ENCODE peak calls at places on chromosomes 6 and 20, in four cellular contexts. A is A549, N is GM12878, B is HepG2. K is an unnamed sample.

GRCh38 chr20:59823456-59823855 is 110.0 kb downstream of the SYCP2 start:
- DNase-seq in A (no peak), N (no peak), B (no peak), K (no peak)

GRCh38 chr6:138026342-138026741 is 80.9 kb downstream of the PERP start:
- DNase-seq in A (no peak), N (no peak), B (no peak), K (no peak)

GRCh38 chr6:166258854-166259276 is 49.3 kb downstream of the PRR18 start:
- DNase-seq in A (no peak), N (no peak), B (no peak), K (no peak)

GRCh38 chr6:86963352-86963751 is 26.0 kb downstream of the HTR1E start:
- DNase-seq in A (no peak), N (no peak), B (no peak), K (no peak)

GRCh38 chr6:1285589-1286340 is 26.1 kb upstream of the FOXQ1 start:
- DNase-seq in A (no peak), N (no peak), B (no peak), K (no peak)

GRCh38 chr20:45970646-45971424 is 1.2 kb downstream of the ZNF335 start:
- DNase-seq in A (no peak), N (no peak), B (no peak), K (peak)

GRCh38 chr6:161813156-161813555 is 539.3 kb upstream of the AGPAT4 start:
- DNase-seq in A (no peak), N (no peak), B (no peak), K (no peak)

GRCh38 chr20:34691838-34692237 is 12.3 kb upstream of the TP53INP2 start:
- DNase-seq in A (no peak), N (no peak), B (no peak), K (no peak)

GRCh38 chr6:106832766-106833510 is 141.6 kb downstream of the CD24 start:
- DNase-seq in A (no peak), N (no peak), B (no peak), K (no peak)

GRCh38 chr6:37840143-37840939 is 20.8 kb downstream of the ZFAND3 start:
- DNase-seq in A (no peak), N (no peak), B (no peak), K (no peak)

GRCh38 chr6:159043236-159043635 is 1.6 kb downstream of the TAGAP start:
- DNase-seq in A (no peak), N (no peak), B (no peak), K (no peak)

GRCh38 chr6:30071081-30071818 is 4.3 kb downstream of the PPP1R11 start:
- DNase-seq in A (no peak), N (no peak), B (no peak), K (peak)

GRCh38 chr6:13411484-13411883 is 75.9 kb downstream of the GFOD1 start:
- DNase-seq in A (no peak), N (no peak), B (no peak), K (no peak)

GRCh38 chr6:11806561-11807317 is 28.1 kb upstream of the ADTRP start:
- DNase-seq in A (no peak), N (no peak), B (no peak), K (no peak)

GRCh38 chr6:134254118-134254517 is 63.8 kb downstream of the SGK1 start:
- DNase-seq in A (no peak), N (no peak), B (peak), K (no peak)

GRCh38 chr6:123771126-123771525 is 32.5 kb upstream of the NKAIN2 start:
- DNase-seq in A (no peak), N (no peak), B (no peak), K (no peak)

GRCh38 chr6:50977796-50978195 is 159.1 kb downstream of the TFAP2B start:
- DNase-seq in A (no peak), N (no peak), B (no peak), K (no peak)

GRCh38 chr6:112439010-112439409 is 91.9 kb downstream of the RFPL4B start:
- DNase-seq in A (no peak), N (no peak), B (no peak), K (no peak)

GRCh38 chr6:46022110-46022948 is 6.7 kb upstream of the CLIC5 start:
- DNase-seq in A (no peak), N (no peak), B (no peak), K (no peak)

GRCh38 chr6:88623531-88623930 is 339.9 kb downstream of the RNGTT start:
- DNase-seq in A (no peak), N (no peak), B (no peak), K (no peak)

GRCh38 chr6:157374889-157375443 is 6.0 kb upstream of the ZDHHC14 start:
- DNase-seq in A (no peak), N (no peak), B (no peak), K (no peak)

GRCh38 chr6:118309337-118310093 is 238.6 kb upstream of the PLN start:
- DNase-seq in A (no peak), N (no peak), B (no peak), K (no peak)

GRCh38 chr6:149043476-149044130 is 273.9 kb upstream of the TAB2 start:
- DNase-seq in A (peak), N (no peak), B (peak), K (peak)

GRCh38 chr20:46151936-46152335 is 33.8 kb downstream of the CD40 start:
- DNase-seq in A (peak), N (no peak), B (peak), K (peak)

GRCh38 chr6:154474636-154475428 is 35.7 kb downstream of the CNKSR3 start:
- DNase-seq in A (no peak), N (no peak), B (no peak), K (no peak)

GRCh38 chr6:56904068-56904467 is 50.8 kb upstream of the BEND6 start:
- DNase-seq in A (no peak), N (no peak), B (no peak), K (no peak)

GRCh38 chr6:37173573-37174195 is 3.7 kb downstream of the PIM1 start:
- DNase-seq in A (no peak), N (no peak), B (no peak), K (no peak)

GRCh38 chr6:3831741-3832530 is 17.2 kb upstream of the FAM50B start:
- DNase-seq in A (no peak), N (no peak), B (no peak), K (no peak)

GRCh38 chr20:43533060-43533459 is 25.6 kb downstream of the L3MBTL1 start:
- DNase-seq in A (no peak), N (no peak), B (no peak), K (no peak)

GRCh38 chr6:123380257-123380656 is 256.5 kb downstream of the TRDN start:
- DNase-seq in A (no peak), N (no peak), B (peak), K (peak)

GRCh38 chr20:8583209-8584106 is 451.4 kb downstream of the PLCB1 start:
- DNase-seq in A (no peak), N (no peak), B (peak), K (no peak)

GRCh38 chr6:39823187-39823815 is 31.1 kb downstream of the DAAM2 start:
- DNase-seq in A (no peak), N (no peak), B (no peak), K (no peak)
- TF ChIP-seq EP300 in A (no peak), N (no peak), B (no peak), K (no peak)

GRCh38 chr6:140253096-140253495 is 878.6 kb upstream of the CITED2 start:
- DNase-seq in A (no peak), N (no peak), B (no peak), K (no peak)
- TF ChIP-seq PBX3 in A (no peak), N (no peak), B (no peak), K (no peak)

GRCh38 chr6:131063028-131063763 is at the start of gene EPB41L2:
- DNase-seq in A (peak), N (peak), B (peak), K (peak)
- TF ChIP-seq EP300 in A (no peak), N (no peak), B (peak), K (no peak)

DNA sequence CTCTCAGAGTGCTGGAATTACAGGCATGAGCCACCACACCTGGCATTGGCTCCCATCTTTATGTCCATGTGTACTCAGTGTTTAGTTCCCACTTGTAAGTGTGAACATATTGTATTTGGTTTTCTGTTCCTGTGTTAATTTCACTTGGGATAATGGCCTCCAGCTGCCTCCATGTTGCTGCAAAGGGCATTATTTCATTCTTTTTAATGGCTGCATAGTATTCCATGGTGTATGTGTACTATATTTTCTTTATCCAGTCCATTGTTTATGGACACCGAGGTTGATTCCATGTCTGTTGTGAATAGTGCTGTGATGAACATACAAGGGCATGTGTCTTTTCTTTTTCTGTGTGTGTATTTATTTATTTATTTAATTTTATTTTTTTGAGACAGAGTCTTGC is 47.7 kb downstream of the MYO6 start:
- DNase-seq in A (no peak), N (no peak), B (no peak), K (no peak)
- TF ChIP-seq PBX3 in A (no peak), N (no peak), B (no peak), K (no peak)

DNA sequence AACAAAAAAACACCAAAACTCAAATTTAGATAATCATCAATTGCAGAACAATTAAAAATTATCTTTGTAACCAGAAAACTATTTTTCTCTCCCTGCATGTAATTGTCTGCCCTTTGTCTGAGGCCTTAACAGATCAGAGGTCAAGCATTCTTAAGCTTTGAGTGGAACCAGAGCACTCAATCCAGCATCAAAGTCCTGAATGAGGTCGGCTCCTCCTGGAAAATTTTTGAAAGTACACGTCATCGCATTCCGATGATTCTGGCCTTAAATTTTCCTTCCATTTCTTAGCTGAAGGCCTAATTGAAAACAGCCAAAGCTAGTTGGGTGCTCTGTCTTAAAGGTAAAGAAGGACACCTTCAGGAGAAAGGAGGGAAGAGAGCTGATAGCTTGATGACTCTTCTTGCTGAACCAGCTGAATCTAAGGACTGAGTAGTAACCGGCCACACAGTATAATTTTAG is 510.2 kb upstream of the SULF2 start:
- DNase-seq in A (peak), N (no peak), B (peak), K (no peak)
- TF ChIP-seq EP300 in A (peak), N (no peak), B (no peak), K (peak)

GRCh38 chr6:41353333-41353732 is 17.9 kb downstream of the NCR2 start:
- DNase-seq in A (no peak), N (no peak), B (no peak), K (no peak)
- TF ChIP-seq PBX3 in A (no peak), N (no peak), B (no peak), K (no peak)

DNA sequence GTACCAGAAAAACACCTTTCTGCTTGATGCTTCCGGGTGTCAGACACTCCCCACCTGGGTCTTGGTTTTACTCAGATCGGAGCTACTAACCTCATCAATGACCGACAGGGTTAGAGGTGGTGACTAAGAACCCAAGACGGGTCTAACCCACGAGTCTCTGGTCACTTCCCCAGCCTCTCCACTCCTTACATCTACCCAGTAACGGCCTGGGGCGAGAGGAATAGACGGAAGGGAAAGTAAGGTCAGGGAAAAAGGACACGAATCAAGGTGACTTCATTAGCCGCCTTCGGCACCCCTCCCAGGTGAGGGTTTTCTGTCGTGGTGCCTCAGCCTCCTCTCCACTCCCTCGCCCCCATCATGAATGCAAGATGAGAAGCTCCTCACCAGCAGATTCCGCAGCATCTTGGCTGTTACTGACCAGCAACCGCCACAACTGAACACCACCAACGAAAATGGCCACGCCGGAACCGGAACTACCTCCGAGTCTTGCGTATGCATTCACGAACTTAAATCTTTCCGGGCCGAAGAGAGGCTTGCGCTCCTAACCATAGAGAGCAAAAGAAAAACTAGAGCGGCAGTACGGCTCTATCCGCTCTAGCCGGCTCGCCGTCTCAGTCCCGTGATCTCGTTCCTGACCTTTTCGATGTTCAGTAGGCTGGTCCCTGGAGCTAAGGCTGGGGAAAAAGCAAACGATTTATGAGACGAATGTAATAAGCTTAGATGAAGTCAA is at the start of gene COX7A2:
- DNase-seq in A (peak), N (peak), B (peak), K (peak)
- TF ChIP-seq EP300 in A (no peak), N (no peak), B (no peak), K (peak)

GRCh38 chr20:17210983-17211382 is 15.9 kb upstream of the PCSK2 start:
- DNase-seq in A (no peak), N (no peak), B (peak), K (no peak)
- TF ChIP-seq PBX3 in A (no peak), N (no peak), B (no peak), K (no peak)

DNA sequence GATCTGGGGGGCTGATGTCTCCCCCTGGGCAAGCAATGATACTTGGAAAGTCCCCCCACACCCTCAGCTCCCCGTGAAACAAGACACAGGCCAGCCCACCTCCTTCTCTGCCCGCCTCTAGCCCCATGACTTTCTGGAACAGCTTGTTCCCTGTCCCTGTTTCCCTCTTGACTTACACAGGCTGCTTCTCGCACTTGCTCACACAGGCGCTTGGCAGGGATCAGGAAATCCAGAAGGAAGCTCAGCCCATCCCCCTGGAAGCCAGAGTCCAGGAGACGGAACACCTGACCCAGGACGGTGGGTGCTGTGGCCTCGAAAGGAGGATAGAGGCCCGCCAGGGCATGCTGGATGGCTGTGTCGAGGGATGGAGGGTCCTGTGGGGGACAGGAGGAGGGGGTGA is 14.8 kb downstream of the KIAA1755 start:
- DNase-seq in A (no peak), N (no peak), B (no peak), K (no peak)
- TF ChIP-seq EP300 in A (no peak), N (no peak), B (no peak), K (no peak)

DNA sequence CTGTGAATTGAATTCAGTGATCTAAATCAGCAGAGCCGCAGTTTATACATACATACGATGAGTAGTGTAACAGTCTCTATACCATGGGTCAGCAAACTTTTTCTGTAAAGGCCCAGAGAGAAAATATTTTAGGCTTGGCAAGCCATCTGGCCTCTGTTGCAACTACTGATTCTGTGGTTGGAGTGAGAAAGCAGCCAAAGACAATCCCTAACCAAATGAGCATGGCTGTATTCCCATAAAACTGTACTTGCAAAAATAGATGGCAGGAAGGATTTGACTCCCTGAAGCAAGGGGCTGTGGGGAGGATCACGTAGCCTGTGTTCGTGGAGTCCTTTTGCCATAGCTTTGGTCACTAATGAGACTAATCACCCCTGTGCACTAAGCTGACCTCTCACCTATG is 17.9 kb upstream of the MOCS1 start:
- DNase-seq in A (no peak), N (no peak), B (no peak), K (no peak)
- TF ChIP-seq PBX3 in A (no peak), N (no peak), B (no peak), K (no peak)

K was measured in SK-N-SH.